ENCODE peak calls at places on chromosomes 3 and 15, in six cellular contexts. N is H4, B is T-cell, J is NCI-H82, O is glomerular endothelial cell, A is fibroblast of lung. H is an unnamed sample.
A peak's percentile ranks its signal among the peaks of the same experiment; 100 is the strongest.

GRCh38 chr3:136992091-136992490 is 34.3 kb downstream of the IL20RB start:
- DNase-seq in N (no peak), B (no peak), J (peak; percentile 54), O (no peak), A (no peak), H (no peak)

GRCh38 chr3:171653701-171654100 is 156.6 kb downstream of the PLD1 start:
- DNase-seq in N (no peak), B (no peak), J (no peak), O (no peak), A (peak; percentile 56), H (no peak)

GRCh38 chr15:51038258-51039042 is 56.3 kb downstream of the TNFAIP8L3 start:
- DNase-seq in N (no peak), B (no peak), J (peak; percentile 29), O (no peak), A (no peak), H (no peak)

GRCh38 chr3:60189304-60189703 is 1061.9 kb downstream of the FHIT start:
- DNase-seq in N (no peak), B (no peak), J (no peak), O (no peak), A (no peak), H (no peak)

GRCh38 chr3:14428087-14429067 is 26.0 kb downstream of the SLC6A6 start:
- DNase-seq in N (no peak), B (no peak), J (no peak), O (no peak), A (peak; percentile 33), H (no peak)

GRCh38 chr3:113035387-113035982 is 44.7 kb downstream of the GTPBP8 start:
- DNase-seq in N (peak; percentile 53), B (peak; percentile 17), J (peak; percentile 91), O (no peak), A (peak; percentile 42), H (no peak)

GRCh38 chr3:126926684-126927404 is 56.1 kb upstream of the PLXNA1 start:
- DNase-seq in N (peak; percentile 78), B (no peak), J (no peak), O (no peak), A (peak; percentile 92), H (peak; percentile 60)

GRCh38 chr15:97995881-97996603 is 35.5 kb downstream of the ARRDC4 start:
- DNase-seq in N (no peak), B (no peak), J (peak; percentile 45), O (no peak), A (peak; percentile 31), H (no peak)

GRCh38 chr15:83733206-83733605 is 79.3 kb downstream of the ADAMTSL3 start:
- DNase-seq in N (no peak), B (no peak), J (no peak), O (no peak), A (peak; percentile 93), H (no peak)

GRCh38 chr3:71063768-71064287 is 519.7 kb downstream of the FOXP1 start:
- DNase-seq in N (peak; percentile 6), B (peak; percentile 35), J (peak; percentile 20), O (no peak), A (peak; percentile 53), H (no peak)

GRCh38 chr3:71210257-71211002 is 373.1 kb downstream of the FOXP1 start:
- DNase-seq in N (no peak), B (no peak), J (no peak), O (no peak), A (peak; percentile 56), H (no peak)

GRCh38 chr3:121295453-121295852 is 250.3 kb downstream of the POLQ start:
- DNase-seq in N (no peak), B (no peak), J (no peak), O (no peak), A (no peak), H (no peak)

GRCh38 chr3:52190294-52190841 is 7.6 kb upstream of the ALAS1 start:
- DNase-seq in N (peak; percentile 53), B (no peak), J (no peak), O (no peak), A (peak; percentile 63), H (no peak)

GRCh38 chr3:14253022-14253761 is 74.6 kb downstream of the LSM3 start:
- DNase-seq in N (no peak), B (no peak), J (peak; percentile 4), O (no peak), A (peak; percentile 84), H (no peak)

GRCh38 chr3:54954019-54954418 is 26.2 kb upstream of the LRTM1 start:
- DNase-seq in N (peak; percentile 68), B (no peak), J (no peak), O (no peak), A (peak; percentile 96), H (no peak)

GRCh38 chr15:39300451-39301153 is 280.3 kb upstream of the THBS1 start:
- DNase-seq in N (peak; percentile 36), B (no peak), J (no peak), O (peak; percentile 55), A (peak; percentile 87), H (peak; percentile 57)

GRCh38 chr3:100254168-100254777 is 6.5 kb upstream of the TBC1D23 start:
- DNase-seq in N (peak; percentile 77), B (peak; percentile 7), J (peak; percentile 94), O (no peak), A (peak; percentile 76), H (peak; percentile 41)

GRCh38 chr15:64150236-64150578 is 1.3 kb upstream of the SNX22 start:
- DNase-seq in N (no peak), B (no peak), J (no peak), O (no peak), A (no peak), H (no peak)

GRCh38 chr3:191963182-191963581 is 502.2 kb downstream of the PYDC2 start:
- DNase-seq in N (peak; percentile 71), B (no peak), J (no peak), O (no peak), A (peak; percentile 92), H (no peak)

GRCh38 chr15:79209690-79210089 is 72.8 kb upstream of the ANKRD34C start:
- DNase-seq in N (no peak), B (no peak), J (peak; percentile 38), O (no peak), A (no peak), H (no peak)

GRCh38 chr3:188421151-188421821 is 267.3 kb downstream of the LPP start:
- DNase-seq in N (peak; percentile 58), B (no peak), J (no peak), O (no peak), A (peak; percentile 90), H (no peak)

GRCh38 chr3:25043757-25044156 is 384.3 kb upstream of the RARB start:
- DNase-seq in N (no peak), B (no peak), J (no peak), O (no peak), A (no peak), H (no peak)

GRCh38 chr3:103440539-103441113 is 1005.8 kb downstream of the ZPLD1 start:
- DNase-seq in N (no peak), B (no peak), J (peak; percentile 39), O (no peak), A (peak; percentile 39), H (no peak)

GRCh38 chr3:37546876-37547275 is 314.8 kb upstream of the CTDSPL start:
- DNase-seq in N (peak; percentile 3), B (no peak), J (peak; percentile 29), O (no peak), A (peak; percentile 22), H (no peak)

GRCh38 chr3:170473358-170473757 is 54.7 kb downstream of the CLDN11 start:
- DNase-seq in N (no peak), B (no peak), J (no peak), O (no peak), A (no peak), H (no peak)

GRCh38 chr3:31185004-31185357 is 290.5 kb upstream of the GADL1 start:
- DNase-seq in N (no peak), B (no peak), J (peak; percentile 25), O (no peak), A (peak; percentile 56), H (no peak)

GRCh38 chr3:110811050-110811449 is 260.6 kb upstream of the NECTIN3 start:
- DNase-seq in N (no peak), B (no peak), J (no peak), O (no peak), A (peak; percentile 79), H (no peak)

GRCh38 chr3:7630925-7631324 is 770.0 kb downstream of the GRM7 start:
- DNase-seq in N (peak; percentile 21), B (no peak), J (no peak), O (peak; percentile 12), A (peak; percentile 89), H (peak; percentile 41)

GRCh38 chr3:192887701-192888100 is 30.0 kb downstream of the MB21D2 start:
- DNase-seq in N (peak; percentile 35), B (no peak), J (no peak), O (no peak), A (peak; percentile 34), H (no peak)

GRCh38 chr3:109731639-109732473 is 394.5 kb upstream of the DPPA4 start:
- DNase-seq in N (peak; percentile 58), B (peak; percentile 45), J (peak; percentile 86), O (no peak), A (peak; percentile 47), H (peak; percentile 22)